ENCODE peak calls at places on chromosomes 13 and 19, in eight cellular contexts. One of them, this sample, is unnamed.

GRCh38 chr19:49468746-49469447 is 5.1 kb upstream of the FLT3LG start:
- DNase-seq in Daoy: peak; percentile 63
- DNase-seq in heart left ventricle: peak; percentile 86
- DNase-seq in naive thymus-derived CD4-positive, alpha-beta T cell: peak; percentile 95
- DNase-seq in dermis microvascular lymphatic vessel endothelial cell: no peak
- DNase-seq in naive B cell: peak; percentile 97
- DNase-seq in NCI-H1105 treated with DMSO at 0.1 percent for 48 hours: no peak
- DNase-seq in HS-5: no peak
- DNase-seq in this sample: peak; percentile 75

GRCh38 chr19:11106477-11106876 is 17.2 kb downstream of the LDLR start:
- DNase-seq in Daoy: no peak
- DNase-seq in heart left ventricle: peak; percentile 74
- DNase-seq in naive thymus-derived CD4-positive, alpha-beta T cell: no peak
- DNase-seq in dermis microvascular lymphatic vessel endothelial cell: no peak
- DNase-seq in naive B cell: no peak
- DNase-seq in NCI-H1105 treated with DMSO at 0.1 percent for 48 hours: no peak
- DNase-seq in HS-5: no peak
- DNase-seq in this sample: no peak

GRCh38 chr19:41649827-41650226 is 23.0 kb upstream of the CEACAM4 start:
- DNase-seq in Daoy: no peak
- DNase-seq in heart left ventricle: no peak
- DNase-seq in naive thymus-derived CD4-positive, alpha-beta T cell: no peak
- DNase-seq in dermis microvascular lymphatic vessel endothelial cell: no peak
- DNase-seq in naive B cell: no peak
- DNase-seq in NCI-H1105 treated with DMSO at 0.1 percent for 48 hours: no peak
- DNase-seq in HS-5: no peak
- DNase-seq in this sample: no peak

GRCh38 chr13:48232420-48233096 is 448 bp upstream of the ITM2B start:
- DNase-seq in Daoy: no peak
- DNase-seq in heart left ventricle: no peak
- DNase-seq in naive thymus-derived CD4-positive, alpha-beta T cell: no peak
- DNase-seq in dermis microvascular lymphatic vessel endothelial cell: no peak
- DNase-seq in naive B cell: peak; percentile 20
- DNase-seq in NCI-H1105 treated with DMSO at 0.1 percent for 48 hours: peak; percentile 65
- DNase-seq in HS-5: no peak
- DNase-seq in this sample: peak; percentile 51

GRCh38 chr13:44810067-44810840 is 179.0 kb downstream of the NUFIP1 start:
- DNase-seq in Daoy: no peak
- DNase-seq in heart left ventricle: no peak
- DNase-seq in naive thymus-derived CD4-positive, alpha-beta T cell: no peak
- DNase-seq in dermis microvascular lymphatic vessel endothelial cell: no peak
- DNase-seq in naive B cell: no peak
- DNase-seq in NCI-H1105 treated with DMSO at 0.1 percent for 48 hours: peak; percentile 21
- DNase-seq in HS-5: no peak
- DNase-seq in this sample: no peak

GRCh38 chr13:28047784-28048388 is 52.5 kb downstream of the FLT3 start:
- DNase-seq in Daoy: peak; percentile 36
- DNase-seq in heart left ventricle: no peak
- DNase-seq in naive thymus-derived CD4-positive, alpha-beta T cell: no peak
- DNase-seq in dermis microvascular lymphatic vessel endothelial cell: no peak
- DNase-seq in naive B cell: peak; percentile 81
- DNase-seq in NCI-H1105 treated with DMSO at 0.1 percent for 48 hours: no peak
- DNase-seq in HS-5: peak; percentile 24
- DNase-seq in this sample: no peak

GRCh38 chr13:32153056-32153455 is 121.5 kb downstream of the FRY start:
- DNase-seq in Daoy: no peak
- DNase-seq in heart left ventricle: no peak
- DNase-seq in naive thymus-derived CD4-positive, alpha-beta T cell: no peak
- DNase-seq in dermis microvascular lymphatic vessel endothelial cell: peak; percentile 70
- DNase-seq in naive B cell: no peak
- DNase-seq in NCI-H1105 treated with DMSO at 0.1 percent for 48 hours: no peak
- DNase-seq in HS-5: peak; percentile 55
- DNase-seq in this sample: no peak

GRCh38 chr13:48896312-48896711 is 79.4 kb upstream of the FNDC3A start:
- DNase-seq in Daoy: peak; percentile 11
- DNase-seq in heart left ventricle: no peak
- DNase-seq in naive thymus-derived CD4-positive, alpha-beta T cell: no peak
- DNase-seq in dermis microvascular lymphatic vessel endothelial cell: peak; percentile 64
- DNase-seq in naive B cell: no peak
- DNase-seq in NCI-H1105 treated with DMSO at 0.1 percent for 48 hours: no peak
- DNase-seq in HS-5: no peak
- DNase-seq in this sample: no peak

GRCh38 chr19:4374451-4375163 is 25.7 kb downstream of the SH3GL1 start:
- DNase-seq in Daoy: peak; percentile 93
- DNase-seq in heart left ventricle: no peak
- DNase-seq in naive thymus-derived CD4-positive, alpha-beta T cell: no peak
- DNase-seq in dermis microvascular lymphatic vessel endothelial cell: peak; percentile 86
- DNase-seq in naive B cell: no peak
- DNase-seq in NCI-H1105 treated with DMSO at 0.1 percent for 48 hours: no peak
- DNase-seq in HS-5: peak; percentile 79
- DNase-seq in this sample: no peak

GRCh38 chr19:2887391-2887914 is 13.3 kb upstream of the ZNF57 start:
- DNase-seq in Daoy: peak; percentile 53
- DNase-seq in heart left ventricle: no peak
- DNase-seq in naive thymus-derived CD4-positive, alpha-beta T cell: peak; percentile 17
- DNase-seq in dermis microvascular lymphatic vessel endothelial cell: peak; percentile 73
- DNase-seq in naive B cell: peak; percentile 35
- DNase-seq in NCI-H1105 treated with DMSO at 0.1 percent for 48 hours: peak; percentile 83
- DNase-seq in HS-5: peak; percentile 56
- DNase-seq in this sample: no peak

GRCh38 chr19:1261863-1262686 is 7.1 kb upstream of the CIRBP start:
- DNase-seq in Daoy: peak; percentile 73
- DNase-seq in heart left ventricle: peak; percentile 74
- DNase-seq in naive thymus-derived CD4-positive, alpha-beta T cell: no peak
- DNase-seq in dermis microvascular lymphatic vessel endothelial cell: no peak
- DNase-seq in naive B cell: no peak
- DNase-seq in NCI-H1105 treated with DMSO at 0.1 percent for 48 hours: no peak
- DNase-seq in HS-5: no peak
- DNase-seq in this sample: no peak

GRCh38 chr13:47519626-47520025 is 481.4 kb downstream of the SUCLA2 start:
- DNase-seq in Daoy: no peak
- DNase-seq in heart left ventricle: no peak
- DNase-seq in naive thymus-derived CD4-positive, alpha-beta T cell: no peak
- DNase-seq in dermis microvascular lymphatic vessel endothelial cell: no peak
- DNase-seq in naive B cell: no peak
- DNase-seq in NCI-H1105 treated with DMSO at 0.1 percent for 48 hours: no peak
- DNase-seq in HS-5: no peak
- DNase-seq in this sample: no peak

GRCh38 chr19:4077800-4078683 is 11.3 kb upstream of the ZBTB7A start:
- DNase-seq in Daoy: peak; percentile 75
- DNase-seq in heart left ventricle: peak; percentile 86
- DNase-seq in naive thymus-derived CD4-positive, alpha-beta T cell: peak; percentile 44
- DNase-seq in dermis microvascular lymphatic vessel endothelial cell: peak; percentile 28
- DNase-seq in naive B cell: peak; percentile 60
- DNase-seq in NCI-H1105 treated with DMSO at 0.1 percent for 48 hours: no peak
- DNase-seq in HS-5: no peak
- DNase-seq in this sample: peak; percentile 9

GRCh38 chr13:111597041-111598017 is 276.9 kb downstream of the TEX29 start:
- DNase-seq in Daoy: no peak
- DNase-seq in heart left ventricle: no peak
- DNase-seq in naive thymus-derived CD4-positive, alpha-beta T cell: no peak
- DNase-seq in dermis microvascular lymphatic vessel endothelial cell: no peak
- DNase-seq in naive B cell: no peak
- DNase-seq in NCI-H1105 treated with DMSO at 0.1 percent for 48 hours: no peak
- DNase-seq in HS-5: no peak
- DNase-seq in this sample: no peak

GRCh38 chr19:43699506-43700367 is 16.1 kb upstream of the IRGC start:
- DNase-seq in Daoy: no peak
- DNase-seq in heart left ventricle: peak; percentile 46
- DNase-seq in naive thymus-derived CD4-positive, alpha-beta T cell: no peak
- DNase-seq in dermis microvascular lymphatic vessel endothelial cell: peak; percentile 42
- DNase-seq in naive B cell: no peak
- DNase-seq in NCI-H1105 treated with DMSO at 0.1 percent for 48 hours: peak; percentile 7
- DNase-seq in HS-5: no peak
- DNase-seq in this sample: no peak

GRCh38 chr19:55440411-55441105 is 2.5 kb downstream of the SHISA7 start:
- DNase-seq in Daoy: peak; percentile 72
- DNase-seq in heart left ventricle: no peak
- DNase-seq in naive thymus-derived CD4-positive, alpha-beta T cell: no peak
- DNase-seq in dermis microvascular lymphatic vessel endothelial cell: no peak
- DNase-seq in naive B cell: no peak
- DNase-seq in NCI-H1105 treated with DMSO at 0.1 percent for 48 hours: no peak
- DNase-seq in HS-5: no peak
- DNase-seq in this sample: no peak